ENCODE peak calls at places on chromosomes 1 and 21, in five cellular contexts. U, T, R, V and A are unnamed samples.

GRCh38 chr1:1205769-1206375 is 520 bp downstream of the TNFRSF18 start:
- DNase-seq in T (peak; percentile 13), V (no peak), U (no peak), R (peak; percentile 21), A (no peak)

GRCh38 chr1:233364695-233365539 is 37.4 kb downstream of the MAP3K21 start:
- DNase-seq in T (no peak), V (peak; percentile 50), U (peak; percentile 23), R (no peak), A (no peak)

GRCh38 chr1:244180256-244180655 is 129.2 kb downstream of the ZBTB18 start:
- DNase-seq in T (no peak), V (no peak), R (no peak), U (peak; percentile 80), A (no peak)

GRCh38 chr1:156487862-156488261 is 12.7 kb downstream of the MEF2D start:
- DNase-seq in T (no peak), R (peak; percentile 53), V (no peak), U (no peak), A (no peak)

GRCh38 chr1:103171041-103171590 is 62.8 kb upstream of the COL11A1 start:
- DNase-seq in R (no peak), T (no peak), U (peak; percentile 11), V (no peak), A (no peak)

GRCh38 chr1:115204529-115204928 is 115.2 kb upstream of the TSPAN2 start:
- DNase-seq in V (peak; percentile 35), U (no peak), T (no peak), R (no peak), A (no peak)

GRCh38 chr1:16127676-16128337 is 28.1 kb downstream of the EPHA2 start:
- DNase-seq in U (no peak), R (no peak), T (peak; percentile 64), V (no peak), A (no peak)

GRCh38 chr1:59261537-59261936 is 35.4 kb upstream of the FGGY start:
- DNase-seq in U (no peak), R (no peak), V (peak; percentile 62), T (no peak), A (no peak)

GRCh38 chr1:24157921-24158481 is 15.1 kb upstream of the IL22RA1 start:
- DNase-seq in U (no peak), T (no peak), V (peak; percentile 10), R (no peak), A (peak; percentile 76)

GRCh38 chr21:39690454-39690853 is 54.5 kb upstream of the IGSF5 start:
- DNase-seq in U (no peak), V (no peak), R (no peak), T (no peak), A (no peak)

GRCh38 chr1:27624467-27625233 is 10.3 kb downstream of the FGR start:
- DNase-seq in V (no peak), T (no peak), U (no peak), R (no peak), A (no peak)

GRCh38 chr1:235553063-235553675 is 48.9 kb upstream of the B3GALNT2 start:
- DNase-seq in U (no peak), T (no peak), V (no peak), R (no peak), A (no peak)